ENCODE peak calls at places on chromosomes 12 and 14, in four cellular contexts. P, J, Z and X are unnamed samples.

GRCh38 chr14:68739701-68740100 is 53.2 kb downstream of the ZFP36L1 start:
- DNase-seq in P (no peak), Z (no peak), J (no peak), X (no peak)

GRCh38 chr12:77841467-77842054 is 10.9 kb downstream of the NAV3 start:
- DNase-seq in Z (no peak), J (no peak), P (no peak), X (no peak)

GRCh38 chr12:49974231-49974675 is 1.5 kb downstream of the AQP6 start:
- DNase-seq in P (no peak), J (peak), Z (peak), X (peak)

GRCh38 chr12:108457006-108457733 is 57.9 kb upstream of the FICD start:
- DNase-seq in Z (peak), J (peak), P (no peak), X (peak)

GRCh38 chr12:83046019-83046418 is 359.3 kb downstream of the TMTC2 start:
- DNase-seq in J (no peak), P (no peak), Z (no peak), X (no peak)

GRCh38 chr14:38505221-38506095 is 249.6 kb upstream of the CLEC14A start:
- DNase-seq in J (no peak), P (peak), Z (no peak), X (no peak)

GRCh38 chr12:71846322-71846940 is 6.9 kb downstream of the TBC1D15 start:
- DNase-seq in P (no peak), J (no peak), Z (peak), X (no peak)

GRCh38 chr14:46048127-46048526 is 603.5 kb downstream of the RPL10L start:
- DNase-seq in Z (peak), P (peak), J (no peak), X (no peak)

GRCh38 chr12:75571204-75571603 is 59.8 kb upstream of the KRR1 start:
- DNase-seq in P (no peak), J (peak), Z (no peak), X (peak)

GRCh38 chr12:6632026-6632978 is 3.5 kb downstream of the LPAR5 start:
- DNase-seq in P (no peak), Z (no peak), J (no peak), X (no peak)

GRCh38 chr12:45558353-45558752 is 171.2 kb upstream of the ARID2 start:
- DNase-seq in P (no peak), Z (no peak), J (no peak), X (no peak)